ENCODE peak calls at places on chromosomes 6 and 20, in five cellular contexts. F is A549, B is heart right ventricle, N is RWPE1, X is PC-9. H is an unnamed sample.

GRCh38 chr6:125149256-125150144 is 4.1 kb upstream of the TPD52L1 start:
- DNase-seq in X (peak; percentile 51), N (peak; percentile 63), F (no peak), B (no peak), H (no peak)

GRCh38 chr6:163331245-163331644 is 83.3 kb upstream of the QKI start:
- DNase-seq in F (no peak), N (no peak), X (no peak), B (no peak), H (no peak)

GRCh38 chr20:59222239-59222981 is 58.8 kb downstream of the ZNF831 start:
- DNase-seq in B (peak; percentile 77), X (peak; percentile 53), F (peak; percentile 77), N (peak; percentile 92), H (peak; percentile 90)

GRCh38 chr6:99016355-99016754 is 68.6 kb upstream of the FBXL4 start:
- DNase-seq in N (no peak), X (no peak), F (no peak), B (no peak), H (no peak)

GRCh38 chr6:84687487-84687886 is 76.9 kb downstream of the TBX18 start:
- DNase-seq in B (no peak), N (no peak), X (no peak), F (no peak), H (no peak)

GRCh38 chr20:61073376-61073775 is 178.7 kb upstream of the CDH4 start:
- DNase-seq in B (no peak), F (no peak), N (no peak), X (no peak), H (no peak)

GRCh38 chr6:51490101-51490500 is 597.3 kb downstream of the PKHD1 start:
- DNase-seq in F (no peak), X (no peak), N (no peak), B (no peak), H (no peak)

GRCh38 chr6:11493979-11494378 is 43.6 kb upstream of the TMEM170B start:
- DNase-seq in X (no peak), B (no peak), N (no peak), F (no peak), H (no peak)

GRCh38 chr6:82906489-82906888 is 159.2 kb downstream of the UBE3D start:
- DNase-seq in F (no peak), B (no peak), X (no peak), N (no peak), H (no peak)

GRCh38 chr20:32463642-32464400 is 105.7 kb downstream of the ASXL1 start:
- DNase-seq in F (no peak), N (no peak), B (no peak), X (no peak), H (peak; percentile 79)

GRCh38 chr6:129209355-129209754 is 326.4 kb downstream of the LAMA2 start:
- DNase-seq in X (no peak), F (no peak), N (no peak), B (no peak), H (no peak)

GRCh38 chr6:17418281-17419188 is 25.1 kb downstream of the CAP2 start:
- DNase-seq in B (no peak), X (peak; percentile 44), F (peak; percentile 27), N (no peak), H (no peak)

GRCh38 chr6:21593927-21594421 is 423 bp downstream of the SOX4 start:
- DNase-seq in N (peak; percentile 26), X (peak; percentile 60), F (no peak), B (peak; percentile 32), H (no peak)

GRCh38 chr20:60752741-60753420 is 499.2 kb upstream of the CDH4 start:
- DNase-seq in X (no peak), F (no peak), B (no peak), N (no peak), H (no peak)

GRCh38 chr6:36713846-36714245 is 16.2 kb downstream of the RAB44 start:
- DNase-seq in B (no peak), X (peak; percentile 4), N (no peak), F (no peak), H (no peak)

GRCh38 chr20:34896086-34896551 is 19.7 kb downstream of the ACSS2 start:
- DNase-seq in F (no peak), N (no peak), B (peak; percentile 67), X (no peak), H (no peak)

GRCh38 chr20:58693226-58694006 is 816 bp downstream of the NPEPL1 start:
- DNase-seq in X (no peak), B (no peak), F (peak; percentile 24), N (no peak), H (peak; percentile 80)

GRCh38 chr6:160328447-160328846 is 19.7 kb upstream of the SLC22A3 start:
- DNase-seq in F (no peak), N (no peak), B (no peak), X (no peak), H (no peak)

GRCh38 chr6:84033523-84034451 is at the start of gene MRAP2:
- DNase-seq in X (no peak), F (peak; percentile 10), N (peak; percentile 27), B (no peak), H (peak; percentile 79)

GRCh38 chr6:131117866-131118265 is 17.4 kb upstream of the AKAP7 start:
- DNase-seq in X (no peak), F (no peak), B (no peak), N (no peak), H (no peak)

GRCh38 chr20:4998160-4998651 is 3.1 kb downstream of the SLC23A2 start:
- DNase-seq in B (no peak), N (no peak), X (no peak), F (peak; percentile 28), H (peak; percentile 8)

GRCh38 chr6:167662881-167663205 is 163.9 kb upstream of the AFDN start:
- DNase-seq in B (no peak), F (no peak), N (no peak), X (no peak), H (no peak)

GRCh38 chr20:39029324-39029820 is 67.2 kb downstream of the DHX35 start:
- DNase-seq in N (peak; percentile 93), B (no peak), F (no peak), X (no peak), H (no peak)

GRCh38 chr20:48710341-48711043 is 117.3 kb downstream of the PREX1 start:
- DNase-seq in N (no peak), B (no peak), F (no peak), X (no peak), H (no peak)
- H3K27ac ChIP-seq in N (no peak overlapping the region), B (no peak overlapping the region), F (no peak overlapping the region), X (no peak overlapping the region), H (no peak overlapping the region)

GRCh38 chr6:38938741-38939140 is 109.8 kb upstream of the GLP1R start:
- DNase-seq in N (no peak), X (no peak), B (no peak), F (no peak), H (no peak)

GRCh38 chr6:38937839-38938613 is 110.6 kb upstream of the GLP1R start:
- DNase-seq in B (no peak), N (no peak), X (no peak), F (no peak), H (no peak)

GRCh38 chr6:38935051-38935450 is 113.5 kb upstream of the GLP1R start:
- DNase-seq in F (no peak), B (no peak), N (no peak), X (no peak), H (no peak)

GRCh38 chr6:38929560-38929959 is 119.0 kb upstream of the GLP1R start:
- DNase-seq in X (no peak), F (no peak), N (no peak), B (no peak), H (no peak)

GRCh38 chr6:38933426-38933825 is 115.2 kb upstream of the GLP1R start:
- DNase-seq in N (peak; percentile 49), F (peak; percentile 20), B (no peak), X (no peak), H (no peak)
- TF ChIP-seq CTCF in N (peak; percentile 44), F (peak; percentile 13), B (peak; percentile 20), X (peak; percentile 60), H (no peak)

GRCh38 chr6:90351696-90352095 is 55.1 kb upstream of the BACH2 start:
- DNase-seq in N (no peak), F (no peak), X (no peak), B (no peak), H (no peak)
- H3K27ac ChIP-seq in N (no peak overlapping the region), F (no peak overlapping the region), X (no peak overlapping the region), B (no peak overlapping the region), H (no peak overlapping the region)

DNA sequence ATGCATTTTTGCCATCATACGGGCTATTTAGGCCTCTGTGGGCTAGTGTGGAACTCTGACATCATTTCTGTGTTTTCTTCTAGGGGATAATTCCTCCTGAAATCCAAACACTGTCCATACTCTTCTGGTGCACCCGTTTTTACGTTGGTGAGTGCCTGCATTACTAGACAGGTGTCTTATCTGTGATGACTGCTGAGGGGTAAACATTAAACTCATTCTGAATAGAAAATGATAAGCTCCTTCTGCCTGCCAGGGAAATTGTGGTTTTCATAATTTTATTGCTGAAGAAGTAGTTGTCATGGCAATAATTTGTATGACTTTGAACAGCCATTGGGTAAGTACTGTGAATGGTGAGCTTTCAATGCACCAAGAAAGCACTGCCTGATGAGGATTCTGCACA is 705.6 kb downstream of the UTRN start:
- DNase-seq in N (no peak), F (no peak), B (no peak), X (no peak), H (no peak)
- TF ChIP-seq CTCF in N (no peak), F (no peak), B (no peak), X (no peak), H (no peak)

GRCh38 chr20:41151134-41151869 is 14.0 kb downstream of the PLCG1 start:
- DNase-seq in N (no peak), F (no peak), X (no peak), B (no peak), H (peak; percentile 20)
- H3K27ac ChIP-seq in N (peak overlapping the region; percentile 15), F (no peak overlapping the region), X (no peak overlapping the region), B (peak overlapping the region; percentile 12), H (peak overlapping the region; percentile 2)

GRCh38 chr6:116011096-116011401 is 49.6 kb downstream of the FRK start:
- DNase-seq in N (no peak), X (no peak), F (no peak), B (no peak), H (no peak)
- TF ChIP-seq CTCF in N (peak; percentile 41), X (peak; percentile 43), F (no peak), B (no peak), H (no peak)

DNA sequence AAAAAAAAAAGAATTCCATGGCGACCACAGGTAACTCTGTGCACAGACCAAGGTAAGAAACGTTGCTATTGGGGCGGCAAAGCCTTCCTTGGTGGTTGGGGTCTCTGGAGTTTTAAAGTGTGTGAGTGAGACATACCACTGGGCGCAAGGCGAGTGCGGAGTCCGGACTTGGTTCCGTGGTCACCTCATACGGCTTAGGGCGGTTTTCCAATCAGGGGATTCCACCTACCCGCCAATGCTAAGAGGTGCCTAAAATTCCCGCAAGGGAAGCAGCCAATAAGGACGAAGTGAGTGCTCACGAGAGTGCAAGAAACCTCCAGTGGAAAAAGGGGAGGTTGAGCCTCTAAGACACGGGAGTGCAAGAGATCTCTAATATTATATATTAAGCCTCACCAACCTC is 68.6 kb upstream of the PRSS16 start:
- DNase-seq in N (no peak), X (no peak), B (no peak), F (no peak), H (no peak)
- H3K27ac ChIP-seq in N (peak overlapping the region; percentile 91), X (peak overlapping the region; percentile 67), B (no peak overlapping the region), F (peak overlapping the region; percentile 79), H (no peak overlapping the region)

DNA sequence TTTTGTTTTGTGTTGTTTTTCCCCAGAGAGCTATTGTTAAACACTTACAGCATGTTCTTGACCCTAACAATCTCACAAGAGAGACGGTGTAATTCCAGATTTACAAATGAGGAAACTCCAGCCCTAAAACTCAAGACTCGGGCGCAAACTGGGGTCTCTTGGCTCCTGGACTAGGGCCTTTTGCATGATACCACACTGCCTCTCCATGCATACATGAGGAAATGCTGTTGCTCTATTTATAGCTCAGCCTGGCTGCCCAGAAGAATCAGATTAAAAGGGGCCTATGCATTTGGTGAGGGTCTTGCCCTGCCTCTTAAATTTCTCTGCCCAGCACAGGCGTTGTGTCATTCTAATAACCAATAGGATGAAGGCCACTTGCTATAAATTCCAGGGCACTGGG is 30.5 kb upstream of the SNRPB2 start:
- DNase-seq in X (no peak), B (no peak), F (no peak), N (no peak), H (no peak)
- TF ChIP-seq CTCF in X (no peak), B (no peak), F (no peak), N (no peak), H (no peak)

H was measured in kidney.